ENCODE peak calls at places on chromosomes 1 and 21, in eight cellular contexts. T is GM12878; O is fibroblast of lung; N is stomach; S is ascending aorta; Y is neural progenitor cell; L is CD4-positive, CD25-positive, alpha-beta regulatory T cell; C is upper lobe of right lung. I is an unnamed sample.

GRCh38 chr1:3529099-3529729 is 74.7 kb downstream of the ARHGEF16 start:
- DNase-seq in Y (no peak), C (no peak), O (no peak), T (no peak), S (peak), N (peak), L (no peak), I (no peak)

GRCh38 chr1:244154882-244155531 is 103.9 kb downstream of the ZBTB18 start:
- DNase-seq in N (no peak), L (no peak), T (no peak), S (no peak), O (no peak), Y (peak), C (no peak), I (no peak)

GRCh38 chr1:218361298-218362065 is 16.3 kb downstream of the TGFB2 start:
- DNase-seq in L (no peak), N (no peak), S (no peak), Y (peak), T (no peak), C (no peak), O (peak), I (no peak)

GRCh38 chr1:207861442-207862177 is 49.3 kb downstream of the CD34 start:
- DNase-seq in L (no peak), Y (no peak), O (no peak), S (peak), T (peak), N (no peak), C (no peak), I (peak)

GRCh38 chr1:196651637-196652215 is at the start of gene CFH:
- DNase-seq in Y (no peak), O (peak), C (no peak), S (no peak), T (no peak), N (no peak), L (no peak), I (peak)

GRCh38 chr1:202561726-202562442 is 148.4 kb downstream of the SYT2 start:
- DNase-seq in S (no peak), C (no peak), O (no peak), L (no peak), N (no peak), T (no peak), Y (no peak), I (no peak)

GRCh38 chr21:34807881-34808568 is 139.2 kb downstream of the CLIC6 start:
- DNase-seq in N (peak), S (peak), C (no peak), O (peak), T (no peak), L (no peak), Y (no peak), I (peak)

GRCh38 chr1:207871117-207871649 is 39.7 kb downstream of the CD34 start:
- DNase-seq in N (no peak), T (no peak), Y (no peak), S (no peak), O (no peak), C (no peak), L (no peak), I (no peak)

GRCh38 chr1:167563579-167564246 is 10.2 kb upstream of the CREG1 start:
- DNase-seq in T (no peak), Y (no peak), O (no peak), S (no peak), N (peak), C (no peak), L (no peak), I (no peak)

GRCh38 chr1:14443164-14443787 is 155.2 kb upstream of the KAZN start:
- DNase-seq in N (no peak), S (no peak), L (no peak), C (no peak), Y (peak), O (no peak), T (no peak), I (no peak)

GRCh38 chr1:7334475-7335035 is 436.5 kb upstream of the VAMP3 start:
- DNase-seq in T (no peak), N (no peak), C (no peak), O (peak), Y (no peak), S (no peak), L (no peak), I (no peak)

GRCh38 chr1:19036701-19037605 is 80.5 kb upstream of the IFFO2 start:
- DNase-seq in S (peak), C (no peak), O (no peak), L (no peak), Y (no peak), N (no peak), T (no peak), I (no peak)

GRCh38 chr1:151196292-151196800 is 2.0 kb upstream of the PIP5K1A start:
- DNase-seq in Y (peak), O (peak), C (no peak), T (peak), S (peak), N (peak), L (peak), I (peak)

GRCh38 chr21:28608646-28609045 is 384.0 kb downstream of the LTN1 start:
- DNase-seq in L (no peak), C (no peak), O (no peak), T (no peak), Y (no peak), N (no peak), S (no peak), I (no peak)

GRCh38 chr1:36034692-36035091 is 49.2 kb upstream of the TEKT2 start:
- DNase-seq in L (no peak), O (no peak), T (no peak), Y (no peak), C (no peak), N (no peak), S (no peak), I (no peak)

GRCh38 chr1:231679109-231679508 is 52.5 kb downstream of the DISC1 start:
- DNase-seq in L (no peak), N (no peak), C (no peak), Y (no peak), S (no peak), T (no peak), O (no peak), I (no peak)

GRCh38 chr1:16677552-16678423 is 11.0 kb upstream of the RNU1-3 start:
- DNase-seq in L (no peak), T (peak), O (peak), Y (peak), N (no peak), C (peak), S (no peak), I (peak)

GRCh38 chr1:94285026-94285654 is 47.8 kb upstream of the ARHGAP29 start:
- DNase-seq in L (no peak), T (no peak), O (no peak), Y (no peak), N (no peak), C (no peak), S (no peak), I (no peak)

GRCh38 chr1:8415526-8416278 is 97.8 kb downstream of the SLC45A1 start:
- DNase-seq in S (no peak), O (peak), L (no peak), C (no peak), N (peak), T (no peak), Y (no peak), I (no peak)

GRCh38 chr1:54403808-54404261 is 2.4 kb downstream of the SSBP3 start:
- DNase-seq in Y (no peak), C (no peak), O (peak), N (no peak), L (no peak), T (no peak), S (no peak), I (no peak)

GRCh38 chr21:33406493-33406892 is 3.3 kb downstream of the IFNGR2 start:
- DNase-seq in L (no peak), C (no peak), N (no peak), S (no peak), T (no peak), O (no peak), Y (no peak), I (no peak)

GRCh38 chr1:160107512-160107911 is 8.0 kb upstream of the ATP1A2 start:
- DNase-seq in N (no peak), Y (no peak), C (no peak), S (no peak), L (no peak), O (no peak), T (no peak), I (no peak)

GRCh38 chr21:21712761-21713558 is 714.8 kb downstream of the NCAM2 start:
- DNase-seq in T (no peak), N (no peak), S (no peak), O (peak), L (no peak), C (no peak), Y (no peak), I (no peak)

GRCh38 chr21:31732891-31733520 is 1.1 kb upstream of the SCAF4 start:
- DNase-seq in O (no peak), S (no peak), L (no peak), C (no peak), N (no peak), T (no peak), Y (peak), I (no peak)

GRCh38 chr1:47780469-47780995 is 216.7 kb downstream of the TRABD2B start:
- DNase-seq in L (no peak), O (no peak), N (no peak), C (no peak), Y (no peak), T (no peak), S (no peak), I (no peak)

GRCh38 chr1:65339866-65340483 is 30.6 kb downstream of the DNAJC6 start:
- DNase-seq in T (no peak), L (no peak), O (peak), Y (no peak), N (no peak), C (no peak), S (no peak), I (no peak)

GRCh38 chr1:220575718-220576497 is 48.0 kb downstream of the MARK1 start:
- DNase-seq in Y (no peak), S (no peak), L (no peak), C (no peak), T (no peak), N (no peak), O (no peak), I (no peak)

GRCh38 chr21:33289199-33289819 is 23.1 kb downstream of the IL10RB start:
- DNase-seq in O (no peak), L (no peak), S (peak), C (no peak), N (no peak), Y (no peak), T (no peak), I (no peak)

GRCh38 chr1:10380594-10381275 is 18.1 kb upstream of the PGD start:
- DNase-seq in S (no peak), O (peak), T (no peak), L (no peak), N (no peak), Y (no peak), C (no peak), I (no peak)

DNA sequence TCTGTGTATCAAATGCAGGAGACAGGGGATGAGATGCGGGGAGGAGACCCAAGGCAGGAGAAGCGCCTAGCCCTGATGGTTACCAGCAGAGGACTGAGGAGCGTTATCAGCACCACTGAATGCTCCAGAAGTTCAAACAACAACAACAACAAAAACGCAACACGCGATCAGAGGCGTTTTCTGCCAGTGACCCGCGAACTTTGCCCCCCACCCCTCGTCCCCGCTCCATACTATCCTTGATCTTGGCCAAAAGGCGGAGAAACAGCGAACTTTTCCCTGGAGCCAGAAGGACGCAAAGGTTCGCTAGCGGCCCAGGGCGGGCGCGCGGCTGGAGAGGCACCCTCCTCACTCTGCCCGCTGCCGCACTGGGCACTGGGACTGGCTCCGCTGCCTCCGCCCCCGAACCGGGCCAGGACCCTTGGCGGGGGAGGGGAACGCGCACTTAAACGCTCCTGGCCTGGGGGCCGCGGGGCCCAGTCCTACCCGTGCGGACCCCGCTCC is 699 bp downstream of the ECHDC2 start:
- DNase-seq in Y (no peak), O (no peak), S (no peak), L (no peak), T (no peak), N (peak), C (peak), I (no peak)
- H3K27ac ChIP-seq in Y (no peak), O (no peak), S (peak), L (peak), T (no peak), N (peak), C (peak), I (peak)

GRCh38 chr1:85200367-85200869 is 398 bp downstream of the SYDE2 start:
- DNase-seq in N (peak), S (no peak), C (no peak), T (no peak), O (no peak), L (peak), Y (peak), I (peak)

GRCh38 chr1:85200870-85201339 is at the start of gene SYDE2:
- DNase-seq in S (peak), T (no peak), C (peak), Y (peak), L (peak), N (peak), O (peak), I (peak)

GRCh38 chr1:85201340-85202091 is 700 bp upstream of the SYDE2 start:
- DNase-seq in S (peak), L (peak), C (peak), O (peak), N (peak), Y (peak), T (no peak), I (peak)

GRCh38 chr1:85198864-85199263 is 2.0 kb downstream of the SYDE2 start:
- DNase-seq in L (no peak), O (no peak), S (no peak), C (no peak), N (no peak), T (no peak), Y (no peak), I (no peak)

DNA sequence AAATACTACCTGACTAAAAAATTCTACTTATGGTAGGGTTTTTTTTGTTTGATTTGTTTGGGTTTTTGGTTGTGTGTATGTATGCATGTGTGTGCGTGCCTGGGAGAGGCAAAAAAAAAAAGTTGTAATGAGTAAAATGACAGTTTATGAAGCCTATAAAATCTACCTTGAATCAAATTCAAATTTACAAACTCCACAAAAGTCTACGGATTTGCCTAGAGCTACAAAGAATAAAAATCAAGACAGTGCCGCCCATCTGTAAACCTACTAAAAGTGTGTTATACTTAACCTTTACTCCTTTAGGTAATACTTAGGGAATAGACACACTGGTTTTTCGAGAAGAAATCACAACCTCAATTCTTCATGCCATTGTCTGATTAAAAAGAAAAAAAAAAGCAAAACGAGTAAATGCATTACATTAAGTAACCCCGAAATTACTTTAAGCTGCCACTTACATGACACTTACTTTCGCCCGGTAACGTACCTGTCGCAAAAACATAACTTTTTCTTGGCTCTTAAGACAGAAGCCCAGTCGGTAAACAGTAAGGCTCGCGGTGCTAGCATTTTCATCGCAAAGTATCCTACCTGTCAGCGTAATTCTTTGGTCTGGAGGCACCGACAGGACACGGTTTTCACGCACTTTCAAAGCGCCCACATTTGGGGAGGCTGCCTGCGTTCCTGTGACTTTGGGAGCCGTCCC is 999 bp downstream of the SYDE2 start:
- DNase-seq in L (peak), C (no peak), N (no peak), S (no peak), Y (no peak), O (no peak), T (no peak), I (no peak)
- H3K27ac ChIP-seq in L (no peak), C (peak), N (peak), S (peak), Y (no peak), O (no peak), T (no peak), I (peak)

DNA sequence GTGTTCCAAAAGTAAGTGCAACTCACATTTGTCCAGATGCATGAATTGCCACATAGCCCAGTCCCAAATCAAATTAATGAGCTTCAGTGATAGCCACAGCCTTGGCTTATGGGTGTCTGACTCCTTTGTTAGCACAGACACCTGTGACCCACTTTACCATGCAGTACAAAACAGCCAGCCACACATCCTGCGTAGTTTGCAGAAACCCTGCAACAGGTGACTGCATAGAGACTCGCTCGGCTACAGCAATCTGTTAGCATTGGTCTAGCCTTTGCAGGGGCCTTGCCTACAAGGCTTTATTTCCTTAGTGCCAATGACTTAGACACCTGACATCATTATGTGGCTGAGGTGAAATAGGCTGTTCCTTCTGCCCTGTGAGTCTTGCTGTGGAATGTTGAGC is 135.5 kb downstream of the CSMD2 start:
- DNase-seq in N (no peak), Y (no peak), S (no peak), C (no peak), T (no peak), L (no peak), O (no peak), I (peak)
- H3K27ac ChIP-seq in N (no peak), Y (no peak), S (no peak), C (no peak), T (no peak), L (no peak), O (no peak), I (no peak)

DNA sequence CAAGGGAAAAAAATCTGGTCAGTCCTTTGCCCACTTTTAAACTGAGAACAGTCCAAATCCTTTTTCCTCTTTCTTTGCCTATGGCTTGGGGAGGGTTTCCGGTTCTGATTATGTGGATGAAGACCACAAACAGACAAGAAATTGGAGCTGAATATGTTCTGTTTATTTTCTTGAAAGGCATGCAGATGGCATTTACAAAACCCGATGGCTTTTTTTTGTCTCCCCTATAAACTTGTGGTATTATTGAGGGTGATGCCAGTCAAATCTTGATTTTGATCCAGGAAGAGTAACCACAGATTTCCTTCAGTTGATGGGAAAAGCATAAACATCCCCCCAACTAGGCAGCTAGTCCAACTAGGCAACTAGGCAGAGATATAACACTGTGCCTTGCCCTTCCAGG is 38.9 kb downstream of the PLPP3 start:
- DNase-seq in C (no peak), T (no peak), S (no peak), N (no peak), O (peak), L (no peak), Y (no peak), I (no peak)
- H3K27ac ChIP-seq in C (no peak), T (no peak), S (no peak), N (no peak), O (no peak), L (no peak), Y (no peak), I (no peak)

DNA sequence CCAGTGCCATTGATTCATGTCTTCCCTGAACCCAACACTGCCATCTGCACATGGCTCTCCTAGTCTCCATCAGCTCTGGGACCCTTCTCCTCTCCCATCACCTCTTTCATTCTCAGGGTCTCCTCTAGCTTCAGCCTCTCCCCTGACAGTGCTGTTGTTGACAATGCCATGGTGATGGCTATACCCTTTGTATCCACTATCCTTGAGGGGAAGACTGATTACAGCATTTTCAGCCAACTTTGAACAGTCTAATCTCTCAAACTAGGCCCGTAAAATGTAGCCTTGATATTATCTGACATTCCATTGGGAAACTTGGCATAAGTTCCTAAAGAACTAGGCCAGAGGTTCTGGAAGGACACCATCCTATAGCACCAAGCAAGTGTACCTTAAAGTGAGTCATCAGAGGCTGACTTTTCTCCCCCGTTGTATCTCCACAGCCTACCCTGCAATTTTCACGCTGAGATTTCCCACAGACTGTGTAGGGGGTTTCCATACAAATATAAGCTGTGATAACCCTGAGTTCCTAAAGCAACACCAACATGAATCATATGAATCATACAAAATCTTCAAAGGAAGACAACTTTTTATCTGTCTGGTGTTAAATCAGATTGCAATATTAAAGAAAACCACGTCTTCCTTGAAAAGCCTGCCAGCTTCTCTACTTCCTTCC is 5.8 kb downstream of the HAO2 start:
- DNase-seq in T (no peak), Y (no peak), O (no peak), L (no peak), N (no peak), S (no peak), C (no peak), I (no peak)
- H3K27ac ChIP-seq in T (no peak), Y (no peak), O (no peak), L (no peak), N (no peak), S (no peak), C (no peak), I (no peak)

GRCh38 chr1:111489604-111490003 is 13.8 kb downstream of the ADORA3 start:
- DNase-seq in N (no peak), L (no peak), O (no peak), S (no peak), Y (no peak), T (no peak), C (no peak), I (no peak)
- H3K27ac ChIP-seq in N (no peak), L (no peak), O (no peak), S (peak), Y (no peak), T (no peak), C (peak), I (no peak)

GRCh38 chr1:119715542-119715941 is 3.8 kb downstream of the PHGDH start:
- DNase-seq in C (no peak), N (no peak), T (no peak), O (peak), L (no peak), S (no peak), Y (no peak), I (no peak)
- H3K27ac ChIP-seq in C (no peak), N (no peak), T (no peak), O (no peak), L (no peak), S (peak), Y (no peak), I (no peak)